ENCODE peak calls at places on chromosomes 6 and 20, in nine cellular contexts. P is activated T-helper 1 cell treated with anti-CD3 and anti-CD28 coated beads, Interleukin-12 subunit alpha, Interleukin-12 subunit beta, Interleukin-2, Interleukin-4 antibody, amounts not matched to agents 30 ng/mL and 10 ng/mL and 1 ng/mL, durations not matched to agents 14 hours and 24 hours and 36 hours; V is progenitor cell of endocrine pancreas; O is fibroblast of the aortic adventitia; H is stimulated activated CD8-positive, alpha-beta memory T cell treated with anti-CD3 and anti-CD28 coated beads, Interleukin-15, amount 100 ng/mL, for 24 hours; Z is KBM-7; Y is activated CD4-positive, CD25-positive, alpha-beta regulatory T cell; W is activated CD4-positive, alpha-beta memory T cell treated with anti-CD3 and anti-CD28 coated beads for 36 hours; K is glutamatergic neuron. D is an unnamed sample.

GRCh38 chr20:58713801-58714339 is 21.3 kb downstream of the NPEPL1 start:
- DNase-seq in Y (no peak), K (no peak), O (no peak), H (no peak), P (no peak), W (no peak), Z (no peak), V (no peak), D (no peak)

GRCh38 chr6:163588211-163588919 is 173.8 kb downstream of the QKI start:
- DNase-seq in H (no peak), O (no peak), W (no peak), K (no peak), V (no peak), Y (no peak), P (no peak), Z (no peak), D (no peak)

GRCh38 chr6:80223743-80224212 is 117.3 kb downstream of the BCKDHB start:
- DNase-seq in P (no peak), W (no peak), O (peak), Y (no peak), H (no peak), V (no peak), K (no peak), Z (no peak), D (no peak)

GRCh38 chr6:8549381-8549780 is 114.0 kb upstream of the SLC35B3 start:
- DNase-seq in P (no peak), Y (no peak), Z (no peak), K (no peak), H (no peak), W (no peak), V (no peak), O (no peak), D (no peak)

GRCh38 chr6:4965506-4966389 is 38.1 kb downstream of the RPP40 start:
- DNase-seq in V (no peak), Y (no peak), H (no peak), O (no peak), W (no peak), Z (peak), P (no peak), K (no peak), D (no peak)

GRCh38 chr6:3014675-3015066 is 15.0 kb downstream of the NQO2 start:
- DNase-seq in Y (no peak), Z (no peak), H (no peak), W (no peak), O (no peak), V (no peak), P (no peak), K (no peak), D (no peak)

GRCh38 chr6:16766836-16767745 is 5.8 kb upstream of the ATXN1 start:
- DNase-seq in W (no peak), Y (no peak), O (peak), H (no peak), P (no peak), K (no peak), V (no peak), Z (no peak), D (no peak)

GRCh38 chr20:63536997-63537524 is at the start of gene PTK6:
- DNase-seq in W (peak), H (no peak), Y (no peak), O (no peak), V (no peak), P (peak), K (peak), Z (no peak), D (no peak)

GRCh38 chr6:99661870-99662269 is 55.2 kb downstream of the PRDM13 start:
- DNase-seq in V (no peak), O (no peak), H (no peak), K (no peak), Z (no peak), P (no peak), Y (no peak), W (no peak), D (no peak)

GRCh38 chr6:37942606-37943376 is 123.3 kb downstream of the ZFAND3 start:
- DNase-seq in Y (no peak), V (no peak), W (no peak), K (no peak), P (no peak), O (no peak), Z (no peak), H (no peak), D (no peak)

GRCh38 chr6:3801960-3802359 is 47.2 kb upstream of the FAM50B start:
- DNase-seq in W (peak), V (no peak), H (no peak), Y (no peak), K (no peak), P (no peak), O (no peak), Z (no peak), D (no peak)

GRCh38 chr6:144197919-144198318 is 47.6 kb downstream of the STX11 start:
- DNase-seq in O (no peak), K (no peak), P (no peak), H (no peak), Z (no peak), W (no peak), V (no peak), Y (no peak), D (no peak)

GRCh38 chr20:44034965-44035635 is 120.4 kb downstream of the TOX2 start:
- DNase-seq in H (no peak), Z (no peak), V (no peak), W (no peak), K (no peak), P (no peak), O (no peak), Y (no peak), D (no peak)

GRCh38 chr6:24329022-24329421 is 28.8 kb downstream of the DCDC2 start:
- DNase-seq in Z (no peak), P (no peak), W (no peak), O (no peak), K (no peak), Y (no peak), V (no peak), H (no peak), D (no peak)

GRCh38 chr20:17621229-17621968 is 51.5 kb downstream of the DSTN start:
- DNase-seq in V (peak), O (no peak), W (no peak), H (no peak), Y (no peak), Z (no peak), K (no peak), P (no peak), D (no peak)

GRCh38 chr6:131602913-131603312 is 25.1 kb downstream of the MED23 start:
- DNase-seq in K (no peak), V (no peak), Z (no peak), O (peak), Y (no peak), P (no peak), H (no peak), W (no peak), D (no peak)

GRCh38 chr6:82614518-82614917 is 250.9 kb downstream of the TPBG start:
- DNase-seq in V (no peak), W (no peak), Z (peak), Y (no peak), H (no peak), P (no peak), O (no peak), K (no peak), D (no peak)

GRCh38 chr20:59836768-59837167 is 96.7 kb downstream of the SYCP2 start:
- DNase-seq in P (no peak), Y (no peak), H (no peak), O (no peak), V (no peak), W (no peak), Z (no peak), K (no peak), D (no peak)

GRCh38 chr20:21516861-21517565 is 3.1 kb upstream of the NKX2-2 start:
- DNase-seq in P (no peak), H (no peak), Y (no peak), Z (no peak), W (no peak), O (no peak), V (no peak), K (peak), D (no peak)

GRCh38 chr6:131688286-131688685 is 12.9 kb downstream of the OR2A4 start:
- DNase-seq in Z (no peak), W (no peak), O (no peak), H (no peak), K (no peak), Y (no peak), P (no peak), V (no peak), D (no peak)

GRCh38 chr20:46011631-46012482 is 3.1 kb downstream of the MMP9 start:
- DNase-seq in P (no peak), K (no peak), V (no peak), O (no peak), Y (no peak), H (no peak), W (peak), Z (peak), D (no peak)

GRCh38 chr6:90369024-90369519 is 72.4 kb upstream of the BACH2 start:
- DNase-seq in Z (peak), O (peak), W (peak), P (no peak), Y (no peak), K (no peak), H (no peak), V (no peak), D (no peak)

GRCh38 chr20:34175879-34176278 is 63.8 kb upstream of the EIF2S2 start:
- DNase-seq in O (no peak), Y (no peak), Z (no peak), K (no peak), V (no peak), P (no peak), H (no peak), W (no peak), D (no peak)

GRCh38 chr6:11918739-11919605 is 93.1 kb upstream of the HIVEP1 start:
- DNase-seq in Y (no peak), O (no peak), Z (no peak), V (no peak), W (no peak), P (no peak), K (no peak), H (no peak), D (no peak)

GRCh38 chr20:15643713-15644112 is 929.5 kb downstream of the KIF16B start:
- DNase-seq in K (no peak), Z (no peak), W (no peak), Y (no peak), H (no peak), O (peak), V (no peak), P (no peak), D (no peak)

GRCh38 chr6:130843575-130844320 is 16.5 kb downstream of the SMLR1 start:
- DNase-seq in H (no peak), V (no peak), Y (no peak), K (no peak), P (no peak), Z (peak), W (no peak), O (peak), D (no peak)

GRCh38 chr6:156175971-156176421 is 601.2 kb upstream of the ARID1B start:
- DNase-seq in W (no peak), K (no peak), V (peak), H (no peak), Y (no peak), P (no peak), Z (no peak), O (no peak), D (peak)

GRCh38 chr6:89509719-89510339 is 76.9 kb downstream of the ANKRD6 start:
- DNase-seq in O (peak), Z (peak), H (no peak), K (no peak), P (no peak), V (no peak), W (no peak), Y (no peak), D (no peak)

GRCh38 chr20:61396262-61396848 is 144.3 kb downstream of the CDH4 start:
- DNase-seq in K (no peak), Y (no peak), P (no peak), W (no peak), H (no peak), O (no peak), Z (no peak), V (no peak), D (no peak)

GRCh38 chr20:54577637-54578036 is 102.2 kb downstream of the DOK5 start:
- DNase-seq in W (no peak), O (no peak), K (no peak), V (no peak), Y (no peak), Z (no peak), H (no peak), P (no peak), D (no peak)

GRCh38 chr6:138979813-138980668 is 8.0 kb downstream of the REPS1 start:
- DNase-seq in V (no peak), Z (peak), K (no peak), H (no peak), P (no peak), O (no peak), Y (no peak), W (no peak), D (no peak)

GRCh38 chr20:17273711-17274110 is 46.9 kb downstream of the PCSK2 start:
- DNase-seq in P (no peak), K (no peak), Y (no peak), W (no peak), V (no peak), Z (peak), H (no peak), O (no peak), D (no peak)

GRCh38 chr6:63663147-63663877 is 27.7 kb downstream of the PHF3 start:
- DNase-seq in Y (no peak), V (no peak), H (no peak), P (no peak), Z (no peak), O (peak), K (no peak), W (no peak), D (no peak)

GRCh38 chr20:4585104-4585753 is 136.5 kb upstream of the PRND start:
- DNase-seq in P (no peak), O (no peak), Z (no peak), Y (no peak), V (no peak), K (no peak), W (peak), H (no peak), D (no peak)